ENCODE peak calls at places on chromosomes 11 and 22, in ten cellular contexts. One of them, this sample, is unnamed.

GRCh38 chr11:75968021-75968685 is 153.1 kb downstream of the UVRAG start:
- DNase-seq in HCT116: no peak
- DNase-seq in adrenal gland: no peak
- DNase-seq in IMR-90: peak
- DNase-seq in HepG2: no peak
- DNase-seq in heart left ventricle: no peak
- DNase-seq in right lobe of liver: no peak
- DNase-seq in breast epithelium: no peak
- DNase-seq in A549: no peak
- DNase-seq in testis: no peak
- DNase-seq in this sample: no peak

GRCh38 chr11:1869427-1870325 is 16.8 kb downstream of the LSP1 start:
- DNase-seq in HCT116: no peak
- DNase-seq in adrenal gland: no peak
- DNase-seq in IMR-90: no peak
- DNase-seq in HepG2: peak
- DNase-seq in heart left ventricle: no peak
- DNase-seq in right lobe of liver: peak
- DNase-seq in breast epithelium: no peak
- DNase-seq in A549: peak
- DNase-seq in testis: peak
- DNase-seq in this sample: no peak

GRCh38 chr11:70527429-70528045 is 129.2 kb downstream of the CTTN start:
- DNase-seq in HCT116: no peak
- DNase-seq in adrenal gland: no peak
- DNase-seq in IMR-90: no peak
- DNase-seq in HepG2: no peak
- DNase-seq in heart left ventricle: no peak
- DNase-seq in right lobe of liver: peak
- DNase-seq in breast epithelium: no peak
- DNase-seq in A549: no peak
- DNase-seq in testis: no peak
- DNase-seq in this sample: no peak

GRCh38 chr11:110086892-110087309 is 6.3 kb upstream of the ZC3H12C start:
- DNase-seq in HCT116: no peak
- DNase-seq in adrenal gland: no peak
- DNase-seq in IMR-90: peak
- DNase-seq in HepG2: no peak
- DNase-seq in heart left ventricle: no peak
- DNase-seq in right lobe of liver: no peak
- DNase-seq in breast epithelium: no peak
- DNase-seq in A549: peak
- DNase-seq in testis: no peak
- DNase-seq in this sample: no peak

GRCh38 chr11:75151346-75152047 is 590 bp downstream of the SLCO2B1 start:
- DNase-seq in HCT116: no peak
- DNase-seq in adrenal gland: no peak
- DNase-seq in IMR-90: no peak
- DNase-seq in HepG2: no peak
- DNase-seq in heart left ventricle: no peak
- DNase-seq in right lobe of liver: peak
- DNase-seq in breast epithelium: no peak
- DNase-seq in A549: no peak
- DNase-seq in testis: no peak
- DNase-seq in this sample: no peak

GRCh38 chr22:44944891-44945600 is 64.8 kb downstream of the PHF21B start:
- DNase-seq in HCT116: no peak
- DNase-seq in adrenal gland: no peak
- DNase-seq in IMR-90: no peak
- DNase-seq in HepG2: no peak
- DNase-seq in heart left ventricle: no peak
- DNase-seq in right lobe of liver: no peak
- DNase-seq in breast epithelium: no peak
- DNase-seq in A549: no peak
- DNase-seq in testis: no peak
- DNase-seq in this sample: no peak

GRCh38 chr11:60777572-60777971 is 7.6 kb upstream of the MS4A10 start:
- DNase-seq in HCT116: no peak
- DNase-seq in adrenal gland: no peak
- DNase-seq in IMR-90: peak
- DNase-seq in HepG2: peak
- DNase-seq in heart left ventricle: no peak
- DNase-seq in right lobe of liver: peak
- DNase-seq in breast epithelium: no peak
- DNase-seq in A549: peak
- DNase-seq in testis: no peak
- DNase-seq in this sample: no peak

GRCh38 chr11:88489030-88489429 is 151.5 kb upstream of the CTSC start:
- DNase-seq in HCT116: no peak
- DNase-seq in adrenal gland: no peak
- DNase-seq in IMR-90: peak
- DNase-seq in HepG2: no peak
- DNase-seq in heart left ventricle: no peak
- DNase-seq in right lobe of liver: no peak
- DNase-seq in breast epithelium: no peak
- DNase-seq in A549: no peak
- DNase-seq in testis: no peak
- DNase-seq in this sample: no peak

GRCh38 chr11:117449111-117449693 is 121.5 kb downstream of the CEP164 start:
- DNase-seq in HCT116: no peak
- DNase-seq in adrenal gland: no peak
- DNase-seq in IMR-90: no peak
- DNase-seq in HepG2: no peak
- DNase-seq in heart left ventricle: no peak
- DNase-seq in right lobe of liver: no peak
- DNase-seq in breast epithelium: no peak
- DNase-seq in A549: no peak
- DNase-seq in testis: no peak
- DNase-seq in this sample: no peak

GRCh38 chr11:1751521-1751921 is 1.1 kb upstream of the IFITM10 start:
- DNase-seq in HCT116: no peak
- DNase-seq in adrenal gland: peak
- DNase-seq in IMR-90: no peak
- DNase-seq in HepG2: no peak
- DNase-seq in heart left ventricle: no peak
- DNase-seq in right lobe of liver: no peak
- DNase-seq in breast epithelium: no peak
- DNase-seq in A549: no peak
- DNase-seq in testis: no peak
- DNase-seq in this sample: no peak

GRCh38 chr11:96051820-96052219 is 127.9 kb upstream of the MTMR2 start:
- DNase-seq in HCT116: no peak
- DNase-seq in adrenal gland: no peak
- DNase-seq in IMR-90: no peak
- DNase-seq in HepG2: no peak
- DNase-seq in heart left ventricle: no peak
- DNase-seq in right lobe of liver: no peak
- DNase-seq in breast epithelium: no peak
- DNase-seq in A549: no peak
- DNase-seq in testis: no peak
- DNase-seq in this sample: no peak

DNA sequence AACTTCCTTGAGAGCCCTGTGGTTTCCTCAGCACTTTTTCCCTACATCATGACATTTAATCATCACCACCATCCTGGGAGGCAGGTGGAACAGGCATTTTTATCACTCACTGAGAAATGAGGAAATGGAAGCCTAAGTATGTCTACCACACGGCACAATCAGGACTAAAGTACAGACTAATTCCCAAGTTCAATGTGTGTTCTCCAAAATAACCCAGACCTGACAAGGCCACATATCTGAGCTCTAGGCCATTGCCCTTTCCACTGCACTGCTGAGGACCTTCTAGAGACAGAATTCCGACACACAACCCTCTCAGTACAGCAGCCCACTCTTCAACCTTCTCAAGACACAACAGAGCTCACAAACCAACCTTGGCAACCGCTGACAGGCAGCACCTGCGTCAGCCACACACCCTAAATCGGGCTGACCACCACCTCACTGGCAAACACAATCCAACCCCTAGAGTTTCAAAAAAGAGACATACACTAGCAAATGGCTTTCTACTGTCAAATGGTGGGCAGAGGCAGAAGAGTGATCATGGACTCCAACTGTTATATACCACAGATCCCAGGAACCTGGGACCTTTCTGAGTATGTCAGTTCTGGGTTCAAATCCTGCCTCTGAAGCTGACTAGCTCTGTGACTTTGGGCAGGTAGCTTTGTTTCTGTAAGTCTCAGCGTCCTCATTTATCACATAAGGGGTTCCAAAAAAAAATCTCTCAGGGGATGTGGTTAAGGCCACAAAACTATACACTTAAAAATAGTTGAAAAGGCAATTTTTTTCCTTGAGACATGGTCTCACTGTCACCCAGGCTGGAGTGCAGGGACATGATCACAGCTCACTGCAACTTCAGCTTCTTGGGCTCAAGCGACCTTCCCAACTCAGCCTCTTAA is 16.3 kb downstream of the SMCO4 start:
- DNase-seq in HCT116: no peak
- DNase-seq in adrenal gland: no peak
- DNase-seq in IMR-90: no peak
- DNase-seq in HepG2: peak
- DNase-seq in heart left ventricle: no peak
- DNase-seq in right lobe of liver: no peak
- DNase-seq in breast epithelium: no peak
- DNase-seq in A549: no peak
- DNase-seq in testis: no peak
- DNase-seq in this sample: no peak
- TF ChIP-seq CTCF in HCT116: no peak
- TF ChIP-seq CTCF in adrenal gland: no peak
- TF ChIP-seq CTCF in IMR-90: no peak
- TF ChIP-seq CTCF in HepG2: no peak
- TF ChIP-seq CTCF in heart left ventricle: no peak
- TF ChIP-seq CTCF in right lobe of liver: no peak
- TF ChIP-seq CTCF in breast epithelium: no peak
- TF ChIP-seq CTCF in A549: no peak
- TF ChIP-seq CTCF in testis: no peak
- TF ChIP-seq CTCF in this sample: no peak

GRCh38 chr22:38257650-38258246 is 15.1 kb downstream of the TMEM184B start:
- DNase-seq in HCT116: no peak
- DNase-seq in adrenal gland: no peak
- DNase-seq in IMR-90: no peak
- DNase-seq in HepG2: no peak
- DNase-seq in heart left ventricle: no peak
- DNase-seq in right lobe of liver: peak
- DNase-seq in breast epithelium: no peak
- DNase-seq in A549: no peak
- DNase-seq in testis: no peak
- DNase-seq in this sample: no peak

GRCh38 chr22:38259370-38259769 is 13.4 kb downstream of the TMEM184B start:
- DNase-seq in HCT116: no peak
- DNase-seq in adrenal gland: no peak
- DNase-seq in IMR-90: no peak
- DNase-seq in HepG2: no peak
- DNase-seq in heart left ventricle: no peak
- DNase-seq in right lobe of liver: no peak
- DNase-seq in breast epithelium: no peak
- DNase-seq in A549: no peak
- DNase-seq in testis: no peak
- DNase-seq in this sample: no peak

GRCh38 chr22:38255697-38256096 is 17.1 kb downstream of the TMEM184B start:
- DNase-seq in HCT116: no peak
- DNase-seq in adrenal gland: no peak
- DNase-seq in IMR-90: no peak
- DNase-seq in HepG2: no peak
- DNase-seq in heart left ventricle: no peak
- DNase-seq in right lobe of liver: no peak
- DNase-seq in breast epithelium: no peak
- DNase-seq in A549: no peak
- DNase-seq in testis: no peak
- DNase-seq in this sample: no peak

GRCh38 chr22:38258895-38259294 is 13.9 kb downstream of the TMEM184B start:
- DNase-seq in HCT116: no peak
- DNase-seq in adrenal gland: peak
- DNase-seq in IMR-90: peak
- DNase-seq in HepG2: no peak
- DNase-seq in heart left ventricle: peak
- DNase-seq in right lobe of liver: peak
- DNase-seq in breast epithelium: no peak
- DNase-seq in A549: no peak
- DNase-seq in testis: peak
- DNase-seq in this sample: no peak

GRCh38 chr22:38257170-38257569 is 15.6 kb downstream of the TMEM184B start:
- DNase-seq in HCT116: no peak
- DNase-seq in adrenal gland: no peak
- DNase-seq in IMR-90: peak
- DNase-seq in HepG2: no peak
- DNase-seq in heart left ventricle: no peak
- DNase-seq in right lobe of liver: no peak
- DNase-seq in breast epithelium: no peak
- DNase-seq in A549: no peak
- DNase-seq in testis: no peak
- DNase-seq in this sample: no peak
- H3K4me3 ChIP-seq in HCT116: no peak
- H3K4me3 ChIP-seq in adrenal gland: no peak
- H3K4me3 ChIP-seq in IMR-90: peak
- H3K4me3 ChIP-seq in HepG2: no peak
- H3K4me3 ChIP-seq in heart left ventricle: no peak
- H3K4me3 ChIP-seq in right lobe of liver: no peak
- H3K4me3 ChIP-seq in breast epithelium: peak
- H3K4me3 ChIP-seq in A549: no peak
- H3K4me3 ChIP-seq in testis: no peak
- H3K4me3 ChIP-seq in this sample: no peak

GRCh38 chr11:69101100-69101791 is 52.5 kb downstream of the TPCN2 start:
- DNase-seq in HCT116: peak
- DNase-seq in adrenal gland: peak
- DNase-seq in IMR-90: peak
- DNase-seq in HepG2: peak
- DNase-seq in heart left ventricle: peak
- DNase-seq in right lobe of liver: peak
- DNase-seq in breast epithelium: peak
- DNase-seq in A549: peak
- DNase-seq in testis: peak
- DNase-seq in this sample: peak
- TF ChIP-seq POLR2A in HCT116: no peak
- TF ChIP-seq POLR2A in adrenal gland: no peak
- TF ChIP-seq POLR2A in IMR-90: peak
- TF ChIP-seq POLR2A in HepG2: no peak
- TF ChIP-seq POLR2A in heart left ventricle: no peak
- TF ChIP-seq POLR2A in right lobe of liver: no peak
- TF ChIP-seq POLR2A in breast epithelium: no peak
- TF ChIP-seq POLR2A in A549: no peak
- TF ChIP-seq POLR2A in testis: no peak
- TF ChIP-seq POLR2A in this sample: no peak

DNA sequence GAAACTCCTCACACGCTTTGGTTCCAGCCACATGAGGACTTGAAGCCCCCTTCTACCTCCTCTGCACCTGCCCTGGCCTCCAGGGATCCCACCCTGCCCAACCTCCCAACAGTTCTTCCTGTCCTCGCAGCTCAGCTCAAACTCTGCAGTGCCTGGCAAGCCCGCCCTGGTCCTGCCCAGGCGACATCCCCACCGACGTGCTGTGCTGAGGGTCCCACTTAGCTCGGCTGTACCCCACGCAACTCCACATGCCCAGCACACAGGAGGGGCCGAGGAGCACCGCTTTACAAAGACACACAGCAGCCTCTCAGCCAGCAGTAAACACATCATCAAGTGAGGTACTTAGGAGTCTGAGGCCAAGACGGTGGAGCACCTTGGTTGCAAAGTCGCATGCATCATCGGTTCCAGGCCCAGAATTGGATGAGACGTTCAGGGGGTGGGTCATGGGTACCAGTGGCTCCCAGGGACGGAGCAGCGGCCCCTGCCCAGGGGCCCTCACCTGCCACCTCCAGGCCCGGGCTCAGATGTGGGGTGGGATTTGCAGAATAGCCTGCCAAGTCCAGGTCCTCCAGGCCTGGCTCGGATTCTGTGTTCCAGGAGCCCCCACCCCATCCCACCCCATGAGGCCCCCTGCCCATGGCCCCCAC is 72.6 kb downstream of the CELSR1 start:
- DNase-seq in HCT116: no peak
- DNase-seq in adrenal gland: no peak
- DNase-seq in IMR-90: no peak
- DNase-seq in HepG2: no peak
- DNase-seq in heart left ventricle: no peak
- DNase-seq in right lobe of liver: no peak
- DNase-seq in breast epithelium: no peak
- DNase-seq in A549: no peak
- DNase-seq in testis: no peak
- DNase-seq in this sample: no peak
- TF ChIP-seq CTCF in HCT116: no peak
- TF ChIP-seq CTCF in adrenal gland: no peak
- TF ChIP-seq CTCF in IMR-90: no peak
- TF ChIP-seq CTCF in HepG2: no peak
- TF ChIP-seq CTCF in heart left ventricle: no peak
- TF ChIP-seq CTCF in right lobe of liver: no peak
- TF ChIP-seq CTCF in breast epithelium: no peak
- TF ChIP-seq CTCF in A549: no peak
- TF ChIP-seq CTCF in testis: no peak
- TF ChIP-seq CTCF in this sample: no peak